ENCODE peak calls at places on chromosome 16, in seven cellular contexts. One of them, this sample, is unnamed.

GRCh38 chr16:14249291-14250032 is 178.3 kb downstream of the MRTFB start:
- DNase-seq in GM12878: peak; percentile 13
- DNase-seq in K562: peak; percentile 34
- DNase-seq in SK-N-SH: peak; percentile 54
- DNase-seq in H1: no peak
- DNase-seq in HepG2: peak; percentile 53
- DNase-seq in HCT116: peak; percentile 12
- DNase-seq in this sample: peak; percentile 9

GRCh38 chr16:48507886-48508285 is 102.1 kb downstream of the N4BP1 start:
- DNase-seq in HCT116: no peak
- DNase-seq in H1: no peak
- DNase-seq in HepG2: no peak
- DNase-seq in K562: no peak
- DNase-seq in SK-N-SH: no peak
- DNase-seq in GM12878: no peak
- DNase-seq in this sample: no peak

GRCh38 chr16:87332150-87332549 is 15.0 kb upstream of the C16orf95 start:
- DNase-seq in HCT116: no peak
- DNase-seq in K562: no peak
- DNase-seq in GM12878: no peak
- DNase-seq in H1: no peak
- DNase-seq in SK-N-SH: no peak
- DNase-seq in HepG2: no peak
- DNase-seq in this sample: no peak

GRCh38 chr16:16158741-16159374 is 64.4 kb downstream of the ABCC6 start:
- DNase-seq in SK-N-SH: no peak
- DNase-seq in K562: no peak
- DNase-seq in H1: no peak
- DNase-seq in HepG2: no peak
- DNase-seq in HCT116: no peak
- DNase-seq in GM12878: no peak
- DNase-seq in this sample: no peak

GRCh38 chr16:80092686-80093085 is 448.1 kb upstream of the DYNLRB2 start:
- DNase-seq in GM12878: no peak
- DNase-seq in H1: no peak
- DNase-seq in K562: no peak
- DNase-seq in HepG2: no peak
- DNase-seq in SK-N-SH: no peak
- DNase-seq in HCT116: no peak
- DNase-seq in this sample: no peak

GRCh38 chr16:15494231-15494630 is 59.8 kb downstream of the BMERB1 start:
- DNase-seq in H1: no peak
- DNase-seq in HCT116: peak; percentile 92
- DNase-seq in GM12878: no peak
- DNase-seq in K562: no peak
- DNase-seq in SK-N-SH: no peak
- DNase-seq in HepG2: peak; percentile 73
- DNase-seq in this sample: no peak

GRCh38 chr16:57577214-57577613 is 34.8 kb downstream of the ADGRG5 start:
- DNase-seq in K562: no peak
- DNase-seq in H1: no peak
- DNase-seq in HepG2: no peak
- DNase-seq in GM12878: no peak
- DNase-seq in SK-N-SH: no peak
- DNase-seq in HCT116: no peak
- DNase-seq in this sample: no peak

GRCh38 chr16:58332997-58333700 is 38.3 kb upstream of the PRSS54 start:
- DNase-seq in K562: no peak
- DNase-seq in H1: no peak
- DNase-seq in HCT116: no peak
- DNase-seq in HepG2: no peak
- DNase-seq in SK-N-SH: no peak
- DNase-seq in GM12878: no peak
- DNase-seq in this sample: no peak

GRCh38 chr16:80250376-80250775 is 290.4 kb upstream of the DYNLRB2 start:
- DNase-seq in HepG2: no peak
- DNase-seq in SK-N-SH: no peak
- DNase-seq in H1: no peak
- DNase-seq in HCT116: no peak
- DNase-seq in K562: no peak
- DNase-seq in GM12878: no peak
- DNase-seq in this sample: no peak

GRCh38 chr16:8716592-8716991 is 42.2 kb downstream of the ABAT start:
- DNase-seq in HepG2: no peak
- DNase-seq in HCT116: no peak
- DNase-seq in K562: no peak
- DNase-seq in GM12878: no peak
- DNase-seq in H1: no peak
- DNase-seq in SK-N-SH: no peak
- DNase-seq in this sample: no peak

GRCh38 chr16:87441886-87442580 is 49.9 kb downstream of the MAP1LC3B start:
- DNase-seq in SK-N-SH: no peak
- DNase-seq in GM12878: no peak
- DNase-seq in H1: no peak
- DNase-seq in HepG2: no peak
- DNase-seq in K562: no peak
- DNase-seq in HCT116: no peak
- DNase-seq in this sample: no peak

GRCh38 chr16:67593288-67593687 is 31.0 kb downstream of the CTCF start:
- DNase-seq in K562: no peak
- DNase-seq in H1: no peak
- DNase-seq in GM12878: no peak
- DNase-seq in HCT116: no peak
- DNase-seq in SK-N-SH: peak; percentile 27
- DNase-seq in HepG2: no peak
- DNase-seq in this sample: no peak

GRCh38 chr16:20866161-20866772 is 33.9 kb downstream of the DCUN1D3 start:
- DNase-seq in H1: no peak
- DNase-seq in HepG2: peak; percentile 55
- DNase-seq in GM12878: no peak
- DNase-seq in K562: peak; percentile 53
- DNase-seq in SK-N-SH: peak; percentile 35
- DNase-seq in HCT116: peak; percentile 78
- DNase-seq in this sample: no peak

GRCh38 chr16:84358601-84359295 is 9.6 kb upstream of the ATP2C2 start:
- DNase-seq in K562: no peak
- DNase-seq in H1: no peak
- DNase-seq in HCT116: no peak
- DNase-seq in SK-N-SH: no peak
- DNase-seq in HepG2: no peak
- DNase-seq in GM12878: no peak
- DNase-seq in this sample: no peak

GRCh38 chr16:361872-362701 is 8.3 kb downstream of the MRPL28 start:
- DNase-seq in GM12878: no peak
- DNase-seq in H1: peak; percentile 58
- DNase-seq in HepG2: peak; percentile 75
- DNase-seq in HCT116: peak; percentile 43
- DNase-seq in SK-N-SH: peak; percentile 90
- DNase-seq in K562: peak; percentile 48
- DNase-seq in this sample: peak; percentile 91

GRCh38 chr16:66740010-66740409 is 11.4 kb downstream of the DYNC1LI2 start:
- DNase-seq in GM12878: no peak
- DNase-seq in HepG2: peak; percentile 39
- DNase-seq in H1: no peak
- DNase-seq in K562: peak; percentile 61
- DNase-seq in SK-N-SH: peak; percentile 69
- DNase-seq in HCT116: no peak
- DNase-seq in this sample: no peak

GRCh38 chr16:2159052-2159838 is 3.7 kb downstream of the TRAF7 start:
- DNase-seq in H1: no peak
- DNase-seq in HCT116: no peak
- DNase-seq in SK-N-SH: no peak
- DNase-seq in GM12878: no peak
- DNase-seq in K562: no peak
- DNase-seq in HepG2: no peak
- DNase-seq in this sample: no peak

GRCh38 chr16:67909056-67909742 is 16.1 kb downstream of the PSKH1 start:
- DNase-seq in HCT116: no peak
- DNase-seq in H1: no peak
- DNase-seq in HepG2: no peak
- DNase-seq in SK-N-SH: no peak
- DNase-seq in K562: no peak
- DNase-seq in GM12878: no peak
- DNase-seq in this sample: no peak

GRCh38 chr16:2040031-2040430 is 7.6 kb downstream of the NTHL1 start:
- DNase-seq in HCT116: no peak
- DNase-seq in GM12878: no peak
- DNase-seq in HepG2: no peak
- DNase-seq in K562: no peak
- DNase-seq in H1: no peak
- DNase-seq in SK-N-SH: no peak
- DNase-seq in this sample: no peak

GRCh38 chr16:1019934-1020305 is 38.4 kb downstream of the SOX8 start:
- DNase-seq in HepG2: no peak
- DNase-seq in GM12878: no peak
- DNase-seq in H1: no peak
- DNase-seq in K562: no peak
- DNase-seq in SK-N-SH: peak; percentile 60
- DNase-seq in HCT116: no peak
- DNase-seq in this sample: no peak

GRCh38 chr16:57133101-57133500 is 40.7 kb downstream of the CPNE2 start:
- DNase-seq in HCT116: no peak
- DNase-seq in HepG2: no peak
- DNase-seq in H1: no peak
- DNase-seq in GM12878: no peak
- DNase-seq in K562: no peak
- DNase-seq in SK-N-SH: no peak
- DNase-seq in this sample: no peak

GRCh38 chr16:30948956-30949654 is at the start of gene ORAI3:
- DNase-seq in SK-N-SH: peak; percentile 80
- DNase-seq in GM12878: no peak
- DNase-seq in HCT116: no peak
- DNase-seq in K562: peak; percentile 72
- DNase-seq in HepG2: no peak
- DNase-seq in H1: no peak
- DNase-seq in this sample: no peak

GRCh38 chr16:87047221-87048037 is 269.8 kb downstream of the C16orf95 start:
- DNase-seq in K562: no peak
- DNase-seq in GM12878: no peak
- DNase-seq in HepG2: no peak
- DNase-seq in SK-N-SH: no peak
- DNase-seq in H1: no peak
- DNase-seq in HCT116: no peak
- DNase-seq in this sample: no peak

GRCh38 chr16:22934786-22935185 is 120.8 kb downstream of the HS3ST2 start:
- DNase-seq in HepG2: no peak
- DNase-seq in H1: no peak
- DNase-seq in HCT116: no peak
- DNase-seq in SK-N-SH: no peak
- DNase-seq in K562: no peak
- DNase-seq in GM12878: no peak
- DNase-seq in this sample: no peak

GRCh38 chr16:22938647-22939046 is 124.7 kb downstream of the HS3ST2 start:
- DNase-seq in H1: no peak
- DNase-seq in HCT116: no peak
- DNase-seq in HepG2: no peak
- DNase-seq in GM12878: no peak
- DNase-seq in K562: no peak
- DNase-seq in SK-N-SH: no peak
- DNase-seq in this sample: no peak

GRCh38 chr16:22933173-22933572 is 119.2 kb downstream of the HS3ST2 start:
- DNase-seq in GM12878: no peak
- DNase-seq in HCT116: no peak
- DNase-seq in H1: no peak
- DNase-seq in HepG2: no peak
- DNase-seq in SK-N-SH: no peak
- DNase-seq in K562: no peak
- DNase-seq in this sample: no peak

GRCh38 chr16:22941970-22942501 is 128.1 kb downstream of the HS3ST2 start:
- DNase-seq in H1: no peak
- DNase-seq in HCT116: no peak
- DNase-seq in HepG2: no peak
- DNase-seq in SK-N-SH: no peak
- DNase-seq in K562: no peak
- DNase-seq in GM12878: no peak
- DNase-seq in this sample: no peak

GRCh38 chr16:22937169-22937568 is 123.2 kb downstream of the HS3ST2 start:
- DNase-seq in HepG2: no peak
- DNase-seq in SK-N-SH: no peak
- DNase-seq in K562: no peak
- DNase-seq in GM12878: no peak
- DNase-seq in HCT116: no peak
- DNase-seq in H1: no peak
- DNase-seq in this sample: no peak
- TF ChIP-seq JUND in HepG2: no peak
- TF ChIP-seq JUND in SK-N-SH: no peak
- TF ChIP-seq JUND in K562: no peak
- TF ChIP-seq JUND in GM12878: no peak
- TF ChIP-seq JUND in HCT116: no peak
- TF ChIP-seq JUND in H1: no peak
- TF ChIP-seq JUND in this sample: no peak

GRCh38 chr16:17448640-17449638 is 21.8 kb downstream of the XYLT1 start:
- DNase-seq in HepG2: no peak
- DNase-seq in HCT116: no peak
- DNase-seq in H1: no peak
- DNase-seq in GM12878: no peak
- DNase-seq in K562: no peak
- DNase-seq in SK-N-SH: peak; percentile 20
- DNase-seq in this sample: no peak
- TF ChIP-seq JUND in HepG2: no peak
- TF ChIP-seq JUND in HCT116: no peak
- TF ChIP-seq JUND in H1: no peak
- TF ChIP-seq JUND in GM12878: no peak
- TF ChIP-seq JUND in K562: no peak
- TF ChIP-seq JUND in SK-N-SH: no peak
- TF ChIP-seq JUND in this sample: no peak

DNA sequence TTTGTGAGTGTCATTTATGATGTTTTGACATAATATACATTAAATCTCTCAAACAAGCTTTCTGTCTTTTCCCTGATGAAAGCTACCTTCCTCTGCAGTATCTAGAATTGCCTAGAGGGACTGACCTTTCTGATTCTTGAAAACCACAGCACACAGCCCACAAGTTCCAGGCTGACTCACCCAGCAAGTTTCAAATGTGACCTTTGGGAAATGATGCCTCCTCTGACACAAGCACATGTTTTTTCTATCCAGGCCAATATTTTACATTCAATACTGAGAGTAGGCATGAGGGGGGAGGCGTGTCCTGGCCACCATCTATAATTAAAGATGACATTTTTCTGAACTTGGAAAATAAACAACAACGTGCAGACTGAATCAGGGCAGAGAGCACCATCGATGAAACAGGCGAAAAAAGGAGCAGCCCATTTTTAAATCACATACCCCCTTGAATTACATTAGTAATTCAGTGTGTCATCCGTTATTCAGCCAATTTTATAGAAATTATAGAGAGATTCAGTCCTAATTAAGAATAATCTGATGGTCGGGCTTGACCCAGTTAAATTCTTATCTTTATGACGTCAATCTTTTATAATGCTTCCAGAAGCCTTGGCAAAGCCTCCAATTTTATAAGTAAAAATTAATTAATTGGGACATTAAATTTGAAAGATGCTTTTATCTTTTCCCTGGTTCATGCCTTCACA is 292.6 kb upstream of the CDH11 start:
- DNase-seq in HCT116: no peak
- DNase-seq in GM12878: no peak
- DNase-seq in H1: no peak
- DNase-seq in K562: no peak
- DNase-seq in SK-N-SH: peak; percentile 20
- DNase-seq in HepG2: no peak
- DNase-seq in this sample: no peak
- TF ChIP-seq JUND in HCT116: no peak
- TF ChIP-seq JUND in GM12878: no peak
- TF ChIP-seq JUND in H1: no peak
- TF ChIP-seq JUND in K562: no peak
- TF ChIP-seq JUND in SK-N-SH: peak; percentile 84
- TF ChIP-seq JUND in HepG2: no peak
- TF ChIP-seq JUND in this sample: no peak

GRCh38 chr16:89360760-89361435 is 129.5 kb downstream of the ANKRD11 start:
- DNase-seq in SK-N-SH: no peak
- DNase-seq in HCT116: no peak
- DNase-seq in GM12878: peak; percentile 76
- DNase-seq in K562: no peak
- DNase-seq in HepG2: no peak
- DNase-seq in H1: no peak
- DNase-seq in this sample: no peak
- TF ChIP-seq JUND in SK-N-SH: no peak
- TF ChIP-seq JUND in HCT116: no peak
- TF ChIP-seq JUND in GM12878: no peak
- TF ChIP-seq JUND in K562: no peak
- TF ChIP-seq JUND in HepG2: no peak
- TF ChIP-seq JUND in H1: no peak
- TF ChIP-seq JUND in this sample: no peak

This sample was measured in T47D.